ENCODE peak calls at places on chromosome 11, in six cellular contexts. G is activated naive CD4-positive, alpha-beta T cell; V is HFFc6; Z is central memory CD4-positive, alpha-beta T cell; E is left ventricle myocardium superior; O is T47D. L is an unnamed sample.

GRCh38 chr11:37571248-37571647 is 973.2 kb upstream of the RAG2 start:
- DNase-seq in V (no peak), Z (no peak), G (no peak), O (no peak), E (no peak), L (no peak)

GRCh38 chr11:61106906-61107470 is 4.7 kb downstream of the CD5 start:
- DNase-seq in G (no peak), Z (no peak), E (no peak), O (no peak), V (no peak), L (no peak)

GRCh38 chr11:61700221-61700620 is 20.0 kb downstream of the DAGLA start:
- DNase-seq in G (no peak), Z (no peak), V (peak; percentile 40), O (peak; percentile 90), E (peak; percentile 51), L (peak; percentile 88)

GRCh38 chr11:12868315-12869073 is 140.6 kb upstream of the RASSF10 start:
- DNase-seq in Z (no peak), E (no peak), O (no peak), V (peak; percentile 39), G (no peak), L (no peak)

GRCh38 chr11:111456859-111457730 is 55.1 kb downstream of the BTG4 start:
- DNase-seq in E (no peak), Z (no peak), G (no peak), V (no peak), O (no peak), L (no peak)

GRCh38 chr11:96014234-96014633 is 90.3 kb upstream of the MTMR2 start:
- DNase-seq in V (peak; percentile 57), E (no peak), G (no peak), O (no peak), Z (peak; percentile 77), L (no peak)

GRCh38 chr11:37500425-37500824 is 902.4 kb upstream of the RAG2 start:
- DNase-seq in G (no peak), V (peak; percentile 8), Z (no peak), O (no peak), E (no peak), L (no peak)

GRCh38 chr11:128757886-128758612 is 64.2 kb downstream of the FLI1 start:
- DNase-seq in Z (no peak), G (no peak), V (no peak), O (peak; percentile 58), E (no peak), L (no peak)

GRCh38 chr11:1732421-1733008 is 17.9 kb downstream of the IFITM10 start:
- DNase-seq in V (no peak), Z (no peak), O (peak; percentile 23), E (no peak), G (no peak), L (no peak)

GRCh38 chr11:87056091-87056490 is 18.4 kb downstream of the TMEM135 start:
- DNase-seq in Z (no peak), G (no peak), E (no peak), O (peak; percentile 33), V (no peak), L (no peak)

GRCh38 chr11:11171854-11172253 is 181.2 kb downstream of the CSNK2A3 start:
- DNase-seq in Z (peak; percentile 75), G (no peak), O (no peak), E (no peak), V (no peak), L (no peak)

GRCh38 chr11:20022363-20023081 is 137.8 kb downstream of the DBX1 start:
- DNase-seq in E (no peak), G (no peak), V (no peak), O (no peak), Z (no peak), L (no peak)

GRCh38 chr11:60927600-60927999 is 3.3 kb downstream of the TMEM132A start:
- DNase-seq in O (no peak), G (no peak), E (no peak), V (no peak), Z (no peak), L (no peak)

GRCh38 chr11:125433454-125434121 is 62.5 kb downstream of the FEZ1 start:
- DNase-seq in V (peak; percentile 36), Z (no peak), G (no peak), E (peak; percentile 68), O (peak; percentile 87), L (peak; percentile 34)

GRCh38 chr11:64900263-64900678 is 16.7 kb downstream of the ATG2A start:
- DNase-seq in G (no peak), V (no peak), E (no peak), Z (peak; percentile 83), O (no peak), L (no peak)

GRCh38 chr11:96162816-96163499 is 180.0 kb downstream of the MAML2 start:
- DNase-seq in G (no peak), O (no peak), Z (no peak), V (peak; percentile 89), E (no peak), L (no peak)

GRCh38 chr11:12602421-12602820 is 71.8 kb upstream of the TEAD1 start:
- DNase-seq in E (no peak), O (no peak), Z (no peak), V (no peak), G (no peak), L (no peak)

GRCh38 chr11:118212131-118212725 is 12.6 kb downstream of the JAML start:
- DNase-seq in O (no peak), V (no peak), Z (no peak), E (peak; percentile 49), G (no peak), L (no peak)

GRCh38 chr11:72741849-72742521 is 10.2 kb downstream of the ARAP1 start:
- DNase-seq in O (no peak), E (no peak), G (no peak), Z (no peak), V (no peak), L (peak; percentile 65)

GRCh38 chr11:119206512-119207299 is 567 bp downstream of the CBL start:
- DNase-seq in E (peak; percentile 65), O (peak; percentile 31), G (peak; percentile 34), V (no peak), Z (peak; percentile 50), L (no peak)

GRCh38 chr11:79794057-79794456 is 353.2 kb upstream of the TENM4 start:
- DNase-seq in Z (no peak), G (no peak), O (no peak), E (no peak), V (no peak), L (no peak)

GRCh38 chr11:93225642-93226041 is 27.9 kb upstream of the SLC36A4 start:
- DNase-seq in G (no peak), Z (no peak), E (no peak), O (peak; percentile 64), V (peak; percentile 26), L (peak; percentile 33)

GRCh38 chr11:125910450-125910849 is 6.1 kb downstream of the DDX25 start:
- DNase-seq in E (no peak), G (no peak), O (no peak), V (no peak), Z (no peak), L (no peak)

GRCh38 chr11:12087075-12087775 is 23.2 kb upstream of the MICAL2 start:
- DNase-seq in E (peak; percentile 47), O (no peak), V (peak; percentile 71), Z (peak; percentile 35), G (no peak), L (no peak)

GRCh38 chr11:64233913-64234839 is at the start of gene VEGFB:
- DNase-seq in Z (peak; percentile 67), O (peak; percentile 81), G (peak; percentile 48), V (no peak), E (peak; percentile 89), L (no peak)

GRCh38 chr11:27711725-27712124 is 11.5 kb upstream of the BDNF start:
- DNase-seq in V (no peak), O (no peak), Z (no peak), E (no peak), G (no peak), L (no peak)

GRCh38 chr11:62593434-62594044 is 2.2 kb upstream of the TUT1 start:
- DNase-seq in Z (peak; percentile 74), O (peak; percentile 93), V (peak; percentile 59), E (peak; percentile 86), G (peak; percentile 38), L (no peak)

GRCh38 chr11:116980136-116980793 is 118.0 kb downstream of the SIK3 start:
- DNase-seq in E (no peak), O (no peak), Z (peak; percentile 9), V (no peak), G (no peak), L (no peak)

GRCh38 chr11:63920126-63920869 is 3.3 kb upstream of the RCOR2 start:
- DNase-seq in G (no peak), Z (no peak), E (peak; percentile 95), O (no peak), V (no peak), L (no peak)

GRCh38 chr11:89456681-89457080 is 34.5 kb downstream of the NOX4 start:
- DNase-seq in O (no peak), E (no peak), G (no peak), V (no peak), Z (no peak), L (no peak)

L was measured in LNCaP clone FGC.